ENCODE peak calls at places on chromosome 15, in five cellular contexts. A is NT2/D1, L is H1, N is GM12878, T is HepG2. G is an unnamed sample.

GRCh38 chr15:42590619-42591237 is 15.3 kb downstream of the STARD9 start:
- DNase-seq in L (no peak), T (peak), A (no peak), N (no peak), G (no peak)

GRCh38 chr15:56102401-56102800 is 109.0 kb upstream of the NEDD4 start:
- DNase-seq in A (no peak), L (no peak), N (no peak), T (no peak), G (no peak)

GRCh38 chr15:62870216-62870615 is 172.3 kb upstream of the TPM1 start:
- DNase-seq in A (no peak), T (no peak), L (no peak), N (no peak), G (no peak)

GRCh38 chr15:35173444-35174118 is 88.5 kb upstream of the NANOGP8 start:
- DNase-seq in T (peak), L (no peak), A (no peak), N (no peak), G (no peak)

GRCh38 chr15:100515758-100516157 is 13.0 kb downstream of the CERS3 start:
- DNase-seq in A (no peak), T (no peak), L (no peak), N (no peak), G (no peak)

GRCh38 chr15:25375557-25375956 is 63.3 kb downstream of the UBE3A start:
- DNase-seq in N (no peak), A (no peak), L (no peak), T (peak), G (no peak)

GRCh38 chr15:63210151-63211051 is 21.0 kb downstream of the RAB8B start:
- DNase-seq in T (peak), N (no peak), L (no peak), A (no peak), G (no peak)

GRCh38 chr15:48565560-48566482 is 79.7 kb downstream of the FBN1 start:
- DNase-seq in T (no peak), N (no peak), A (no peak), L (no peak), G (no peak)

GRCh38 chr15:66178531-66178910 is 75.0 kb downstream of the MEGF11 start:
- DNase-seq in L (peak), A (no peak), T (no peak), N (no peak), G (no peak)

GRCh38 chr15:60275624-60276023 is 122.2 kb downstream of the ANXA2 start:
- DNase-seq in A (no peak), L (no peak), T (no peak), N (no peak), G (no peak)

GRCh38 chr15:93029613-93030429 is 59.2 kb downstream of the RGMA start:
- DNase-seq in T (no peak), A (no peak), L (no peak), N (no peak), G (no peak)

GRCh38 chr15:57220220-57220619 is 156.1 kb upstream of the CGNL1 start:
- DNase-seq in T (no peak), L (no peak), A (no peak), N (no peak), G (no peak)

GRCh38 chr15:40379853-40380252 is 2.7 kb upstream of the KNSTRN start:
- DNase-seq in L (no peak), N (no peak), T (peak), A (no peak), G (no peak)

GRCh38 chr15:67690936-67691335 is 134.4 kb upstream of the SKOR1 start:
- DNase-seq in N (no peak), T (peak), A (no peak), L (no peak), G (no peak)

GRCh38 chr15:86829251-86829650 is 749.6 kb downstream of the AGBL1 start:
- DNase-seq in T (no peak), L (no peak), N (no peak), A (no peak), G (no peak)

GRCh38 chr15:66894986-66895780 is 170.2 kb upstream of the SMAD3 start:
- DNase-seq in A (no peak), T (no peak), N (no peak), L (no peak), G (no peak)

GRCh38 chr15:32898991-32899613 is 181.3 kb downstream of the GREM1 start:
- DNase-seq in A (peak), N (no peak), L (peak), T (no peak), G (peak)

GRCh38 chr15:38878946-38879345 is 314.3 kb upstream of the RASGRP1 start:
- DNase-seq in T (no peak), L (no peak), A (no peak), N (no peak), G (no peak)

GRCh38 chr15:40878785-40879184 is 4.8 kb upstream of the RHOV start:
- DNase-seq in T (no peak), A (no peak), L (no peak), N (no peak), G (no peak)

GRCh38 chr15:36177590-36178281 is 401.7 kb upstream of the CDIN1 start:
- DNase-seq in L (no peak), A (no peak), N (no peak), T (no peak), G (no peak)

GRCh38 chr15:44298878-44299277 is 10.4 kb downstream of the GOLM2 start:
- DNase-seq in N (no peak), A (no peak), L (no peak), T (peak), G (no peak)

GRCh38 chr15:94206463-94207167 is 24.7 kb upstream of the MCTP2 start:
- DNase-seq in N (no peak), T (no peak), L (no peak), A (no peak), G (no peak)

GRCh38 chr15:39788108-39788507 is 5.5 kb upstream of the FSIP1 start:
- DNase-seq in T (no peak), N (no peak), A (no peak), L (no peak), G (no peak)

GRCh38 chr15:37166402-37166801 is 66.1 kb upstream of the MEIS2 start:
- DNase-seq in A (no peak), L (no peak), T (no peak), N (no peak), G (no peak)

GRCh38 chr15:80159811-80160569 is 7.2 kb downstream of the FAH start:
- DNase-seq in L (no peak), A (no peak), N (no peak), T (no peak), G (no peak)

GRCh38 chr15:38996111-38996541 is 431.5 kb upstream of the RASGRP1 start:
- DNase-seq in A (no peak), N (no peak), T (no peak), L (no peak), G (no peak)

GRCh38 chr15:38612159-38612863 is 47.7 kb upstream of the RASGRP1 start:
- DNase-seq in T (no peak), A (no peak), N (no peak), L (no peak), G (no peak)

GRCh38 chr15:81747477-81747876 is 298.3 kb downstream of the MEX3B start:
- DNase-seq in N (no peak), A (no peak), T (no peak), L (no peak), G (no peak)
- TF ChIP-seq SUZ12 in N (no peak), A (no peak), T (no peak), L (no peak), G (no peak)

GRCh38 chr15:50127255-50127777 is 8.3 kb upstream of the ATP8B4 start:
- DNase-seq in A (no peak), T (peak), N (no peak), L (no peak), G (no peak)
- TF ChIP-seq SUZ12 in A (no peak), T (no peak), N (no peak), L (no peak), G (no peak)

GRCh38 chr15:74036271-74037170 is 42.0 kb downstream of the PML start:
- DNase-seq in L (peak), A (peak), T (peak), N (no peak), G (peak)
- TF ChIP-seq SUZ12 in L (no peak), A (no peak), T (no peak), N (no peak), G (no peak)

GRCh38 chr15:70197318-70197944 is 99.7 kb upstream of the TLE3 start:
- DNase-seq in L (no peak), N (no peak), T (no peak), A (no peak), G (no peak)

GRCh38 chr15:70198441-70199123 is 100.9 kb upstream of the TLE3 start:
- DNase-seq in L (no peak), A (no peak), N (no peak), T (no peak), G (no peak)

GRCh38 chr15:70199124-70199482 is 101.4 kb upstream of the TLE3 start:
- DNase-seq in N (no peak), T (no peak), A (no peak), L (no peak), G (no peak)

GRCh38 chr15:70196314-70197291 is 98.9 kb upstream of the TLE3 start:
- DNase-seq in A (peak), N (peak), T (peak), L (peak), G (peak)

GRCh38 chr15:70197945-70198361 is 100.2 kb upstream of the TLE3 start:
- DNase-seq in N (no peak), T (peak), L (no peak), A (no peak), G (no peak)
- TF ChIP-seq SUZ12 in N (no peak), T (no peak), L (no peak), A (no peak), G (no peak)

GRCh38 chr15:95557226-95558046 is 773.1 kb upstream of the NR2F2 start:
- DNase-seq in A (no peak), T (peak), L (no peak), N (peak), G (peak)
- TF ChIP-seq SUZ12 in A (no peak), T (no peak), L (no peak), N (no peak), G (no peak)

GRCh38 chr15:85501574-85501973 is 121.2 kb downstream of the AKAP13 start:
- DNase-seq in N (no peak), L (no peak), A (no peak), T (no peak), G (no peak)
- TF ChIP-seq SUZ12 in N (no peak), L (no peak), A (no peak), T (no peak), G (no peak)

GRCh38 chr15:90885432-90886290 is 1.4 kb downstream of the FES start:
- DNase-seq in T (no peak), A (no peak), L (no peak), N (no peak), G (peak)
- TF ChIP-seq SUZ12 in T (no peak), A (no peak), L (no peak), N (no peak), G (no peak)